ENCODE peak calls at places on chromosome 21, in nine cellular contexts. One of them, this sample, is unnamed.

GRCh38 chr21:42238185-42238934 is 19.4 kb downstream of the ABCG1 start:
- DNase-seq in lower leg skin: no peak
- DNase-seq in stomach: no peak
- DNase-seq in NB4: no peak
- DNase-seq in ovary: no peak
- DNase-seq in nephron progenitor cell: no peak
- DNase-seq in epithelial cell of proximal tubule: no peak
- DNase-seq in glutamatergic neuron: no peak
- DNase-seq in pancreas: peak
- DNase-seq in this sample: no peak

GRCh38 chr21:32189688-32190483 is 89.0 kb downstream of the MIS18A start:
- DNase-seq in lower leg skin: no peak
- DNase-seq in epithelial cell of proximal tubule: no peak
- DNase-seq in glutamatergic neuron: no peak
- DNase-seq in nephron progenitor cell: no peak
- DNase-seq in NB4: no peak
- DNase-seq in ovary: no peak
- DNase-seq in stomach: no peak
- DNase-seq in pancreas: no peak
- DNase-seq in this sample: no peak

GRCh38 chr21:25501996-25502665 is 105.2 kb downstream of the MRPL39 start:
- DNase-seq in nephron progenitor cell: no peak
- DNase-seq in glutamatergic neuron: no peak
- DNase-seq in stomach: no peak
- DNase-seq in epithelial cell of proximal tubule: peak
- DNase-seq in ovary: no peak
- DNase-seq in pancreas: no peak
- DNase-seq in lower leg skin: no peak
- DNase-seq in NB4: peak
- DNase-seq in this sample: no peak

GRCh38 chr21:25421327-25422028 is 185.8 kb downstream of the MRPL39 start:
- DNase-seq in NB4: peak
- DNase-seq in glutamatergic neuron: no peak
- DNase-seq in pancreas: no peak
- DNase-seq in ovary: no peak
- DNase-seq in epithelial cell of proximal tubule: peak
- DNase-seq in stomach: peak
- DNase-seq in nephron progenitor cell: peak
- DNase-seq in lower leg skin: no peak
- DNase-seq in this sample: peak

GRCh38 chr21:25179116-25179515 is 428.2 kb downstream of the MRPL39 start:
- DNase-seq in pancreas: no peak
- DNase-seq in NB4: peak
- DNase-seq in glutamatergic neuron: no peak
- DNase-seq in stomach: no peak
- DNase-seq in epithelial cell of proximal tubule: no peak
- DNase-seq in nephron progenitor cell: no peak
- DNase-seq in ovary: no peak
- DNase-seq in lower leg skin: no peak
- DNase-seq in this sample: no peak

GRCh38 chr21:16004121-16004520 is 274.3 kb downstream of the USP25 start:
- DNase-seq in stomach: no peak
- DNase-seq in nephron progenitor cell: no peak
- DNase-seq in ovary: no peak
- DNase-seq in glutamatergic neuron: no peak
- DNase-seq in pancreas: no peak
- DNase-seq in epithelial cell of proximal tubule: no peak
- DNase-seq in NB4: no peak
- DNase-seq in lower leg skin: no peak
- DNase-seq in this sample: no peak

GRCh38 chr21:28334407-28334806 is 658.3 kb downstream of the LTN1 start:
- DNase-seq in epithelial cell of proximal tubule: peak
- DNase-seq in stomach: no peak
- DNase-seq in ovary: no peak
- DNase-seq in lower leg skin: no peak
- DNase-seq in nephron progenitor cell: no peak
- DNase-seq in glutamatergic neuron: no peak
- DNase-seq in NB4: no peak
- DNase-seq in pancreas: no peak
- DNase-seq in this sample: no peak

GRCh38 chr21:41746744-41747006 is 20.2 kb downstream of the RIPK4 start:
- DNase-seq in nephron progenitor cell: no peak
- DNase-seq in lower leg skin: no peak
- DNase-seq in glutamatergic neuron: no peak
- DNase-seq in stomach: no peak
- DNase-seq in epithelial cell of proximal tubule: no peak
- DNase-seq in ovary: no peak
- DNase-seq in NB4: peak
- DNase-seq in pancreas: no peak
- DNase-seq in this sample: no peak

GRCh38 chr21:22855581-22855980 is 1857.4 kb downstream of the NCAM2 start:
- DNase-seq in nephron progenitor cell: no peak
- DNase-seq in stomach: no peak
- DNase-seq in lower leg skin: no peak
- DNase-seq in ovary: no peak
- DNase-seq in glutamatergic neuron: no peak
- DNase-seq in epithelial cell of proximal tubule: no peak
- DNase-seq in NB4: no peak
- DNase-seq in pancreas: no peak
- DNase-seq in this sample: no peak

GRCh38 chr21:27571706-27572105 is 604.8 kb upstream of the ADAMTS5 start:
- DNase-seq in lower leg skin: no peak
- DNase-seq in stomach: no peak
- DNase-seq in glutamatergic neuron: no peak
- DNase-seq in nephron progenitor cell: no peak
- DNase-seq in pancreas: no peak
- DNase-seq in epithelial cell of proximal tubule: peak
- DNase-seq in ovary: no peak
- DNase-seq in NB4: no peak
- DNase-seq in this sample: no peak

GRCh38 chr21:26096972-26097371 is 73.6 kb downstream of the APP start:
- DNase-seq in glutamatergic neuron: no peak
- DNase-seq in ovary: no peak
- DNase-seq in epithelial cell of proximal tubule: no peak
- DNase-seq in NB4: no peak
- DNase-seq in stomach: no peak
- DNase-seq in pancreas: no peak
- DNase-seq in nephron progenitor cell: no peak
- DNase-seq in lower leg skin: no peak
- DNase-seq in this sample: no peak

GRCh38 chr21:27206368-27206982 is 239.6 kb upstream of the ADAMTS5 start:
- DNase-seq in glutamatergic neuron: no peak
- DNase-seq in stomach: no peak
- DNase-seq in nephron progenitor cell: no peak
- DNase-seq in pancreas: no peak
- DNase-seq in NB4: no peak
- DNase-seq in ovary: no peak
- DNase-seq in epithelial cell of proximal tubule: no peak
- DNase-seq in lower leg skin: no peak
- DNase-seq in this sample: no peak

GRCh38 chr21:22174746-22175145 is 1176.5 kb downstream of the NCAM2 start:
- DNase-seq in pancreas: no peak
- DNase-seq in stomach: no peak
- DNase-seq in epithelial cell of proximal tubule: no peak
- DNase-seq in lower leg skin: no peak
- DNase-seq in nephron progenitor cell: no peak
- DNase-seq in NB4: no peak
- DNase-seq in ovary: no peak
- DNase-seq in glutamatergic neuron: no peak
- DNase-seq in this sample: no peak

GRCh38 chr21:27633631-27634030 is 666.7 kb upstream of the ADAMTS5 start:
- DNase-seq in ovary: no peak
- DNase-seq in nephron progenitor cell: no peak
- DNase-seq in glutamatergic neuron: no peak
- DNase-seq in pancreas: no peak
- DNase-seq in stomach: no peak
- DNase-seq in NB4: no peak
- DNase-seq in lower leg skin: no peak
- DNase-seq in epithelial cell of proximal tubule: no peak
- DNase-seq in this sample: no peak

GRCh38 chr21:33886316-33886715 is 29.3 kb downstream of the ATP5PO start:
- DNase-seq in epithelial cell of proximal tubule: peak
- DNase-seq in ovary: no peak
- DNase-seq in NB4: no peak
- DNase-seq in pancreas: no peak
- DNase-seq in glutamatergic neuron: no peak
- DNase-seq in lower leg skin: no peak
- DNase-seq in nephron progenitor cell: no peak
- DNase-seq in stomach: no peak
- DNase-seq in this sample: no peak

GRCh38 chr21:27466175-27466574 is 499.3 kb upstream of the ADAMTS5 start:
- DNase-seq in lower leg skin: no peak
- DNase-seq in stomach: no peak
- DNase-seq in nephron progenitor cell: no peak
- DNase-seq in epithelial cell of proximal tubule: no peak
- DNase-seq in ovary: no peak
- DNase-seq in glutamatergic neuron: no peak
- DNase-seq in pancreas: no peak
- DNase-seq in NB4: peak
- DNase-seq in this sample: no peak

GRCh38 chr21:41419921-41420862 is 5.8 kb upstream of the MX1 start:
- DNase-seq in lower leg skin: peak
- DNase-seq in NB4: peak
- DNase-seq in stomach: peak
- DNase-seq in nephron progenitor cell: peak
- DNase-seq in glutamatergic neuron: peak
- DNase-seq in epithelial cell of proximal tubule: no peak
- DNase-seq in pancreas: peak
- DNase-seq in ovary: peak
- DNase-seq in this sample: peak

GRCh38 chr21:22351076-22351475 is 1352.9 kb downstream of the NCAM2 start:
- DNase-seq in NB4: no peak
- DNase-seq in lower leg skin: no peak
- DNase-seq in stomach: no peak
- DNase-seq in ovary: no peak
- DNase-seq in glutamatergic neuron: no peak
- DNase-seq in pancreas: no peak
- DNase-seq in nephron progenitor cell: no peak
- DNase-seq in epithelial cell of proximal tubule: no peak
- DNase-seq in this sample: no peak

DNA sequence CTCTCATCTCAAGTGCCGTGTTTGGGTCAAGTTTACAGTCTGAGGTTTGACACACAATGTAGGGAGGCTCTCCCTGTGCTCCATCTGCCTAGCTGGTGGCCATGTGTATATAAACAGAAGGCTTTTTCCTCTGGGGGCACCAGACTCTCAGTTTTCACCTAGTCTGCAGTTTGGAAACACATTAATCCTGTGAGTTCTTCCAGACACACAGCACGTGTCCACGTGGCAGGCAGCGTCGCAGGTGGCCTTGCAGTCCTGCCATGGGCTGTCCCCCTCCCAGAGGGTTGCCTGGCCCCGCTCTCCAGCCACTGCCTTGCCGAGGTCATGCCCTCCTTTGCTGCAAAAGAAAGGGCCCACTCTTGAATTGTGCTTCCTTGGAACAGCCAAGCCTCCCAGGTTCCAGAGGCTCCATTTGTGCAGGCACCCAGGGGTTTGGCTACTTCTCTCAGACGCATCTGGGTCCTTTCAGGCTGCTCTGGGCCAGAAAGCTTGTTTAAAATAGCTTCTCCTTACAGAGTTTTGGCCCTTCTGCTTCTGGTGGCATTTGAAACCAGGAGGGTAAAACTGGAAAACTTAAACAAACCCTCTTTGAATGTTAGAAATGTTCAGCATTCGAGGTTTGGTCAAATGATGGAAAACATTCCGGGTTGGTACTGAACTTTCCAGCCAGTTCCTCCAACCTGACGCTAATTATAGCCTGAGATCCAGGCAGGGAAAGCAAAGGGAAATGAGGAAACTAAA is 4.4 kb upstream of the RUNX1 start:
- DNase-seq in NB4: no peak
- DNase-seq in pancreas: no peak
- DNase-seq in stomach: no peak
- DNase-seq in lower leg skin: no peak
- DNase-seq in nephron progenitor cell: peak
- DNase-seq in epithelial cell of proximal tubule: no peak
- DNase-seq in ovary: no peak
- DNase-seq in glutamatergic neuron: peak
- DNase-seq in this sample: no peak
- TF ChIP-seq CTCF in NB4: no peak
- TF ChIP-seq CTCF in pancreas: no peak
- TF ChIP-seq CTCF in stomach: no peak
- TF ChIP-seq CTCF in lower leg skin: no peak
- TF ChIP-seq CTCF in nephron progenitor cell: no peak
- TF ChIP-seq CTCF in epithelial cell of proximal tubule: no peak
- TF ChIP-seq CTCF in ovary: no peak
- TF ChIP-seq CTCF in glutamatergic neuron: no peak
- TF ChIP-seq CTCF in this sample: no peak

DNA sequence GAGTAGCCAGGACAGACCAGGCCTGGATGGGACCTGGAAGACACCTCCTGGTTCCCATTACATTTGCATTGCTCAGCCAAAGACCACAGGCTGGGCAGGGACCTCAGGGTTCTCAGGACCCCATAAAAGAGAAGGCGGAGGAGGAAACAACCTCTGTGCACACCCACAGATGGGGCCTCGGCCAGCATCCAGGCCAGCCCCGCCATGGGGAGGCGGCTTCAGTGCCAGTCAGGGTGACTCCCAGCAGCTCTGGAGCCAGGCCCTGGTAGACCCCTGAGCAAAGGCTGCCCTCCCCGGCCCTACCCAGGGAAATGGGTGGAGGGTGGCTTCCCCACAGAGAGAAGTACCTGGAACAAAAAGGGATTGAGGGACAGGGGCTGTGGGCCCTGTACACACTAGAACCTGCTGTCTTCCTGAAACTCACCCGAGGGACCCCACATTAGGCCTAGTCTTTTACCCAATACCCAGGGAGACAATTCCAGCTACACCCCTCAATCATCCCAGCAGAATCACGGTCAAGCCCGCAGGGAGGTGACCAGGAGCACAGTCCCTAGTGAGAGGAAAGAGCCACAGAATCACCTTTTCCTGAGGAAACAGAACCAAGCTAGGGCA is 64.5 kb downstream of the PSMG1 start:
- DNase-seq in NB4: no peak
- DNase-seq in glutamatergic neuron: no peak
- DNase-seq in lower leg skin: no peak
- DNase-seq in pancreas: no peak
- DNase-seq in ovary: no peak
- DNase-seq in stomach: no peak
- DNase-seq in epithelial cell of proximal tubule: no peak
- DNase-seq in nephron progenitor cell: no peak
- DNase-seq in this sample: no peak
- TF ChIP-seq CTCF in NB4: no peak
- TF ChIP-seq CTCF in glutamatergic neuron: no peak
- TF ChIP-seq CTCF in lower leg skin: no peak
- TF ChIP-seq CTCF in pancreas: no peak
- TF ChIP-seq CTCF in ovary: no peak
- TF ChIP-seq CTCF in stomach: no peak
- TF ChIP-seq CTCF in epithelial cell of proximal tubule: no peak
- TF ChIP-seq CTCF in nephron progenitor cell: no peak
- TF ChIP-seq CTCF in this sample: no peak

GRCh38 chr21:30962013-30962412 is 76.3 kb downstream of the KRTAP19-8 start:
- DNase-seq in glutamatergic neuron: no peak
- DNase-seq in stomach: no peak
- DNase-seq in pancreas: no peak
- DNase-seq in nephron progenitor cell: no peak
- DNase-seq in epithelial cell of proximal tubule: no peak
- DNase-seq in NB4: peak
- DNase-seq in lower leg skin: no peak
- DNase-seq in ovary: no peak
- DNase-seq in this sample: no peak
- TF ChIP-seq CTCF in glutamatergic neuron: peak
- TF ChIP-seq CTCF in stomach: no peak
- TF ChIP-seq CTCF in pancreas: no peak
- TF ChIP-seq CTCF in nephron progenitor cell: peak
- TF ChIP-seq CTCF in epithelial cell of proximal tubule: no peak
- TF ChIP-seq CTCF in NB4: peak
- TF ChIP-seq CTCF in lower leg skin: no peak
- TF ChIP-seq CTCF in ovary: no peak
- TF ChIP-seq CTCF in this sample: peak

GRCh38 chr21:44696572-44696971 is 400 bp upstream of the KRTAP10-12 start:
- DNase-seq in nephron progenitor cell: no peak
- DNase-seq in epithelial cell of proximal tubule: no peak
- DNase-seq in lower leg skin: no peak
- DNase-seq in NB4: no peak
- DNase-seq in stomach: no peak
- DNase-seq in pancreas: no peak
- DNase-seq in ovary: no peak
- DNase-seq in glutamatergic neuron: no peak
- DNase-seq in this sample: no peak
- TF ChIP-seq CTCF in nephron progenitor cell: no peak
- TF ChIP-seq CTCF in epithelial cell of proximal tubule: no peak
- TF ChIP-seq CTCF in lower leg skin: no peak
- TF ChIP-seq CTCF in NB4: no peak
- TF ChIP-seq CTCF in stomach: no peak
- TF ChIP-seq CTCF in pancreas: no peak
- TF ChIP-seq CTCF in ovary: no peak
- TF ChIP-seq CTCF in glutamatergic neuron: no peak
- TF ChIP-seq CTCF in this sample: no peak